ENCODE peak calls at places on chromosomes 13 and 19, in six cellular contexts. M is esophagus squamous epithelium, C is ovary, U is suprapubic skin, E is heart left ventricle, S is tibial nerve. L is an unnamed sample.

GRCh38 chr13:39688699-39689405 is 33.4 kb downstream of the COG6 start:
- DNase-seq in C (no peak), S (no peak), U (no peak), E (no peak), M (no peak), L (no peak)

GRCh38 chr19:13984875-13985741 is 21.0 kb downstream of the RFX1 start:
- DNase-seq in M (no peak), S (no peak), U (no peak), C (no peak), E (no peak), L (no peak)

GRCh38 chr19:45476349-45476717 is 8.5 kb downstream of the FOSB start:
- DNase-seq in S (no peak), U (no peak), M (no peak), E (no peak), C (no peak), L (no peak)

GRCh38 chr19:46925548-46925950 is 64.8 kb downstream of the ARHGAP35 start:
- DNase-seq in S (no peak), U (no peak), E (no peak), C (no peak), M (no peak), L (peak; percentile 11)

GRCh38 chr13:80931766-80932165 is 590.8 kb upstream of the SPRY2 start:
- DNase-seq in E (no peak), U (no peak), C (no peak), M (no peak), S (no peak), L (no peak)

GRCh38 chr13:20525601-20526544 is at the start of gene CRYL1:
- DNase-seq in M (peak; percentile 32), S (peak; percentile 71), E (peak; percentile 83), U (peak; percentile 82), C (peak; percentile 62), L (peak; percentile 60)

GRCh38 chr13:39263033-39263432 is 224.8 kb downstream of the NHLRC3 start:
- DNase-seq in U (no peak), M (no peak), E (peak; percentile 42), C (no peak), S (peak; percentile 43), L (peak; percentile 6)

GRCh38 chr19:8641908-8642547 is 11.6 kb downstream of the NFILZ start:
- DNase-seq in C (no peak), M (no peak), S (no peak), U (no peak), E (no peak), L (peak; percentile 59)

GRCh38 chr13:97354808-97355207 is 79.2 kb upstream of the RAP2A start:
- DNase-seq in C (no peak), S (no peak), E (no peak), U (no peak), M (no peak), L (no peak)

GRCh38 chr19:29308977-29309520 is 96.1 kb upstream of the UQCRFS1 start:
- DNase-seq in S (no peak), C (no peak), E (no peak), U (no peak), M (no peak), L (no peak)

GRCh38 chr13:70080030-70080429 is 27.6 kb upstream of the ATXN8OS start:
- DNase-seq in U (no peak), S (no peak), M (no peak), E (peak; percentile 50), C (no peak), L (no peak)

GRCh38 chr19:58055483-58055874 is 3.6 kb upstream of the ZNF135 start:
- DNase-seq in U (no peak), C (no peak), S (no peak), M (no peak), E (no peak), L (no peak)

GRCh38 chr19:2037676-2038255 is 13.3 kb downstream of the MKNK2 start:
- DNase-seq in S (no peak), C (peak; percentile 37), M (no peak), U (peak; percentile 73), E (no peak), L (no peak)

GRCh38 chr19:2041686-2042484 is 9.2 kb downstream of the MKNK2 start:
- DNase-seq in U (peak; percentile 99), E (peak; percentile 97), S (peak; percentile 96), C (peak; percentile 99), M (peak; percentile 89), L (no peak)

GRCh38 chr19:29579308-29579910 is 26.7 kb upstream of the POP4 start:
- DNase-seq in E (no peak), M (no peak), S (no peak), U (peak; percentile 62), C (no peak), L (no peak)

GRCh38 chr19:49014123-49014869 is 2.6 kb downstream of the LHB start:
- DNase-seq in U (no peak), M (no peak), E (no peak), C (no peak), S (no peak), L (no peak)

GRCh38 chr13:107296804-107297203 is 728.9 kb upstream of the ARGLU1 start:
- DNase-seq in C (no peak), M (no peak), E (no peak), U (no peak), S (no peak), L (peak; percentile 18)

GRCh38 chr13:47298506-47298905 is 401.7 kb upstream of the HTR2A start:
- DNase-seq in S (no peak), M (no peak), E (no peak), U (no peak), C (no peak), L (no peak)

GRCh38 chr13:30421093-30422055 is 919 bp upstream of the UBE2L5 start:
- DNase-seq in S (peak; percentile 76), C (peak; percentile 80), U (peak; percentile 92), M (peak; percentile 37), E (peak; percentile 88), L (peak; percentile 50)

DNA sequence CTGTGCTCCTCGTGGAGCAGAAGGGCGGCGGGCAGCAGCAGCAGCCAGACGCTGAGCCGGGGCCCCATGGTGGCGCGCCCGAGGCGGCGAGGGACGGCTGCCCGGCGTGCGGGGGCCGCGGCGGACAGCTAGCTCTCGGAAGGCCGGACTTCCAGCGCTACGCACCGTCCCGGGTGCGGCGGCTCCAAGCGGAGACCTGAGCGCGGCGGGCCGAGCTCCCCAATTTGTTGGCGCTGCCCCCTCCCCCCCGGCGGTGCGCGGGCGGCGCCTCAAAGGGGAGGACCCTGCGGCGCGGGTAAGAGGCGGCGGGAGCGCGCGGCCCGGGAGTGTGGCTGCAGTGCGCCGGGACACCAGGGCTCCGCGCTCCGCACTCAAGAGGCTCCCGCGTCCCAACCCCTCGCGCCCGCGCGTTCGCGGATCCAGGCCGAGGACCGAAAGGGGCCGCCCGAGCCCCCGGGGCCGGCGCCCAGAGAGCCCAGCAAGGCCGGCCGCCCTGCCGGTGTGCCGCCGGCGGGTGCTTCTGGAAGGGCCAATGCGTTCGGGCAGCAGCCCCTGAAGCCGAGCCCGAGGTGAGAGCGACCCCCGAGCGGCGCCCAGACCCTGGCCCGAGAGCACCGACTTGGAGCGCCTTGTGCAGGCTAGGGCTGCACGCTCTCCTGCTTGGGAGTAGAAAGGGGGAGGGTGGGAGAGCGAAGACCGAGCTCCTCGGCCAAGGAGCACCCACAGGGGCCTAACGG is at the start of the genes COL4A1 and COL4A2:
- DNase-seq in U (peak; percentile 80), C (peak; percentile 83), M (no peak), S (peak; percentile 77), E (peak; percentile 87), L (peak; percentile 82)
- TF ChIP-seq POLR2A in U (peak; percentile 41), C (peak; percentile 93), M (peak; percentile 94), S (peak; percentile 95), E (peak; percentile 98), L (peak; percentile 94)

DNA sequence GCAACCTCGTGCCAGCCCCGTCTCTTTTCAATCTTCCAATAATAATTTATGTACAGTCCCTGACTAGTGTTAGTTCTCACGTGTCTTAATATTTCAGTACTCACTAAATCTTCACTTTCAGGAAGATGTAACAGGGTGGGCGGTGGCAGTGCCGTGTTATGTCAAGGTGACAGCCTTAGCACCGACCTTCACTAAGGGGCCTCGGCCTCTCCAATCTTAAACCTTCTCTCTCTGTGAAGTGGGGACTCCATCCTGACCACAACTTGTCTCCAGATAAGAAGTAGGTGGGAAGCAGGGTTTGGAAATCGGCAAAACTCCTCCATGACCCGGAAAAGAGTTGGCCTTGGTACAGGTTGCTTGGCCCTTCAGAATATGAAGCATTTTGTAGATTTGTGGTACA is 1.8 kb downstream of the RPS19 start:
- DNase-seq in E (no peak), C (no peak), M (no peak), S (no peak), U (no peak), L (no peak)
- TF ChIP-seq POLR2A in E (no peak), C (no peak), M (no peak), S (no peak), U (no peak), L (no peak)

DNA sequence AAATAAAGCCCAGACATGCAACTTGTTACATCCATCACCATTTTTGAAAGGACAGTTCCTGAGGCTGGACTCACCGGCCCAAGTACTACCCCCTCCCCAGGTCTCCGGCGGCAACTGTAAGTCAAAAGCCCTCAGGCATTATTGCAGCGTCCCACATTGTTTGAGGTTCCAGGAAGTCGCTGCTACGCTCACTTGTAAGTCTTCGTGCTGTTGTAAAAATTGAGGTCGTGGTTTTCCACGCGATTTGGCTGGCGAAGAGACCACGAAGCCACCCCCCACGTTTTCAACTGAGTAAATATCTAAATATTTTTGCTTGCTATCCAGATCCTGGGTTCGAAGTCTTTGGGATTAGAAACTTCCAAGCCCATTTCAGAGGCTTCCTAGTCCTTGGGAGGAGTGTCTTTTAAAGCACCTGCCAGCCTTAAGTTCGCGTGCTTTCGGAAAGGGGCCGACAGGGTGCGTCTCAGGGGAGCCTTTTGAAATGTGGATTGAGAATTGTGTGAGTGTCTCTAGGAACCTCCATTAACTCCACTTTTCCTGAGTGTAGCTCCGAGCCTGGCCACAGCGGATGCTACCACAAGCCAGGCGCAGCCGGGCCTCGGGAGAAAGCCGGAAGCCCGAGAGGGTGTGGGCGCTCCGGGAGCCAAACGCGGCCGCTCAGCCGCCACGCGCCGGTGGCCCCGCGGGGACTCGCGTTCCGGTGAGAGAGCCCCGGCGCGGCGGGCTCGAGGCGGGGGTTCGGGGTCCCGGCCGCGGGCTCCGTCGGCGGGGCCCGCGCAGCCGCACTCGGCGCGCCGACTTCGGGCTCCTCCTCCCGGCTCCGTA is at the start of gene FNDC3A:
- DNase-seq in C (peak; percentile 71), M (no peak), S (no peak), U (peak; percentile 81), E (peak; percentile 20), L (peak; percentile 31)
- TF ChIP-seq POLR2A in C (no peak), M (no peak), S (peak; percentile 62), U (no peak), E (peak; percentile 50), L (no peak)

GRCh38 chr19:51027126-51027806 is 850 bp upstream of the KLK11 start:
- DNase-seq in C (no peak), U (no peak), S (no peak), E (no peak), M (no peak), L (no peak)

GRCh38 chr19:51025809-51026553 is 435 bp downstream of the KLK11 start:
- DNase-seq in E (no peak), S (no peak), M (no peak), C (peak; percentile 66), U (no peak), L (no peak)

GRCh38 chr19:51025401-51025800 is 1.0 kb downstream of the KLK11 start:
- DNase-seq in S (no peak), M (no peak), U (no peak), E (no peak), C (no peak), L (no peak)

GRCh38 chr19:51027873-51028272 is 1.5 kb upstream of the KLK11 start:
- DNase-seq in S (no peak), E (no peak), U (no peak), M (no peak), C (no peak), L (no peak)

DNA sequence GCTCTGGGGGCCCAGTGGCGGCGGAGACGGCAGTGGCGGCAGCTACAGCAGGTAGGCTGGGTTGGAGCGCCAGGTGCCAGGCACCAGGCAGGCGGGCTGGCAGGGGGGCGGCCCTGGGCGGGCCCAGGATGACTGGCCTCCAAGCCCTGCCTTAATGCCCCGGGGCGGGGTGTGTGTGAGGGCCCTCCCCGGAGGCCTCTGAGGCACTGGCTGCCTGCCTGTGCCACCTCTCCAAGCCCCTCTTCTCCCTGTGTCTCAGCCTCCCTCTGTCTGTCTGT is at the start of gene KLK11:
- DNase-seq in M (no peak), S (no peak), C (no peak), E (no peak), U (no peak), L (no peak)
- TF ChIP-seq POLR2A in M (peak; percentile 60), S (no peak), C (no peak), E (no peak), U (no peak), L (no peak)